ENCODE peak calls at places on chromosomes 7 and 10, in nine cellular contexts. One of them, this sample, is unnamed.

GRCh38 chr10:17026686-17027485 is 102.7 kb downstream of the CUBN start:
- DNase-seq in ELR: peak; percentile 92
- DNase-seq in Right ventricle myocardium superior: no peak
- DNase-seq in Calu3: no peak
- DNase-seq in iPS DF 19.7: no peak
- DNase-seq in AG08396: no peak
- DNase-seq in M059J: no peak
- DNase-seq in type B pancreatic cell: no peak
- DNase-seq in sciatic nerve: no peak
- DNase-seq in this sample: no peak

GRCh38 chr10:86261470-86261869 is 105.1 kb downstream of the GRID1 start:
- DNase-seq in ELR: no peak
- DNase-seq in Right ventricle myocardium superior: no peak
- DNase-seq in Calu3: no peak
- DNase-seq in iPS DF 19.7: no peak
- DNase-seq in AG08396: no peak
- DNase-seq in M059J: no peak
- DNase-seq in type B pancreatic cell: peak; percentile 42
- DNase-seq in sciatic nerve: peak; percentile 18
- DNase-seq in this sample: peak; percentile 53

GRCh38 chr10:62443866-62444265 is 69.7 kb downstream of the ZNF365 start:
- DNase-seq in ELR: no peak
- DNase-seq in Right ventricle myocardium superior: no peak
- DNase-seq in Calu3: no peak
- DNase-seq in iPS DF 19.7: no peak
- DNase-seq in AG08396: no peak
- DNase-seq in M059J: no peak
- DNase-seq in type B pancreatic cell: no peak
- DNase-seq in sciatic nerve: no peak
- DNase-seq in this sample: no peak

GRCh38 chr7:131880078-131880477 is 323.6 kb upstream of the PODXL start:
- DNase-seq in ELR: no peak
- DNase-seq in Right ventricle myocardium superior: no peak
- DNase-seq in Calu3: no peak
- DNase-seq in iPS DF 19.7: no peak
- DNase-seq in AG08396: no peak
- DNase-seq in M059J: no peak
- DNase-seq in type B pancreatic cell: no peak
- DNase-seq in sciatic nerve: no peak
- DNase-seq in this sample: no peak

GRCh38 chr7:34060548-34060947 is 155.2 kb downstream of the BMPER start:
- DNase-seq in ELR: peak; percentile 71
- DNase-seq in Right ventricle myocardium superior: no peak
- DNase-seq in Calu3: no peak
- DNase-seq in iPS DF 19.7: no peak
- DNase-seq in AG08396: no peak
- DNase-seq in M059J: peak; percentile 71
- DNase-seq in type B pancreatic cell: no peak
- DNase-seq in sciatic nerve: no peak
- DNase-seq in this sample: no peak

GRCh38 chr7:156773966-156774365 is 119.0 kb downstream of the LMBR1 start:
- DNase-seq in ELR: peak; percentile 27
- DNase-seq in Right ventricle myocardium superior: no peak
- DNase-seq in Calu3: no peak
- DNase-seq in iPS DF 19.7: no peak
- DNase-seq in AG08396: no peak
- DNase-seq in M059J: peak; percentile 53
- DNase-seq in type B pancreatic cell: no peak
- DNase-seq in sciatic nerve: no peak
- DNase-seq in this sample: no peak

GRCh38 chr10:117533507-117534281 is 8.9 kb upstream of the EMX2 start:
- DNase-seq in ELR: no peak
- DNase-seq in Right ventricle myocardium superior: no peak
- DNase-seq in Calu3: no peak
- DNase-seq in iPS DF 19.7: no peak
- DNase-seq in AG08396: no peak
- DNase-seq in M059J: no peak
- DNase-seq in type B pancreatic cell: no peak
- DNase-seq in sciatic nerve: no peak
- DNase-seq in this sample: no peak

GRCh38 chr7:131188367-131189339 is 139.0 kb upstream of the MKLN1 start:
- DNase-seq in ELR: peak; percentile 99
- DNase-seq in Right ventricle myocardium superior: no peak
- DNase-seq in Calu3: no peak
- DNase-seq in iPS DF 19.7: no peak
- DNase-seq in AG08396: peak; percentile 63
- DNase-seq in M059J: peak; percentile 99
- DNase-seq in type B pancreatic cell: no peak
- DNase-seq in sciatic nerve: no peak
- DNase-seq in this sample: no peak

GRCh38 chr10:6148251-6148691 is 54.5 kb upstream of the PFKFB3 start:
- DNase-seq in ELR: no peak
- DNase-seq in Right ventricle myocardium superior: no peak
- DNase-seq in Calu3: no peak
- DNase-seq in iPS DF 19.7: no peak
- DNase-seq in AG08396: no peak
- DNase-seq in M059J: no peak
- DNase-seq in type B pancreatic cell: no peak
- DNase-seq in sciatic nerve: no peak
- DNase-seq in this sample: no peak

GRCh38 chr10:51706225-51706624 is 6.8 kb upstream of the CSTF2T start:
- DNase-seq in ELR: no peak
- DNase-seq in Right ventricle myocardium superior: peak; percentile 74
- DNase-seq in Calu3: no peak
- DNase-seq in iPS DF 19.7: no peak
- DNase-seq in AG08396: peak; percentile 31
- DNase-seq in M059J: peak; percentile 34
- DNase-seq in type B pancreatic cell: no peak
- DNase-seq in sciatic nerve: peak; percentile 67
- DNase-seq in this sample: no peak

GRCh38 chr10:12797471-12798262 is 203.8 kb downstream of the CCDC3 start:
- DNase-seq in ELR: peak; percentile 7
- DNase-seq in Right ventricle myocardium superior: no peak
- DNase-seq in Calu3: no peak
- DNase-seq in iPS DF 19.7: no peak
- DNase-seq in AG08396: no peak
- DNase-seq in M059J: peak; percentile 11
- DNase-seq in type B pancreatic cell: no peak
- DNase-seq in sciatic nerve: no peak
- DNase-seq in this sample: no peak

GRCh38 chr7:50684011-50684701 is 98.5 kb downstream of the GRB10 start:
- DNase-seq in ELR: no peak
- DNase-seq in Right ventricle myocardium superior: no peak
- DNase-seq in Calu3: no peak
- DNase-seq in iPS DF 19.7: no peak
- DNase-seq in AG08396: no peak
- DNase-seq in M059J: no peak
- DNase-seq in type B pancreatic cell: no peak
- DNase-seq in sciatic nerve: no peak
- DNase-seq in this sample: no peak

GRCh38 chr7:10973942-10974716 is 457 bp downstream of the PHF14 start:
- DNase-seq in ELR: peak; percentile 61
- DNase-seq in Right ventricle myocardium superior: peak; percentile 56
- DNase-seq in Calu3: peak; percentile 40
- DNase-seq in iPS DF 19.7: no peak
- DNase-seq in AG08396: peak; percentile 63
- DNase-seq in M059J: peak; percentile 49
- DNase-seq in type B pancreatic cell: no peak
- DNase-seq in sciatic nerve: peak; percentile 61
- DNase-seq in this sample: no peak

GRCh38 chr10:124574456-124575070 is 112.9 kb downstream of the LHPP start:
- DNase-seq in ELR: no peak
- DNase-seq in Right ventricle myocardium superior: no peak
- DNase-seq in Calu3: no peak
- DNase-seq in iPS DF 19.7: no peak
- DNase-seq in AG08396: no peak
- DNase-seq in M059J: no peak
- DNase-seq in type B pancreatic cell: no peak
- DNase-seq in sciatic nerve: no peak
- DNase-seq in this sample: no peak

GRCh38 chr7:219581-220150 is 27.3 kb downstream of the FAM20C start:
- DNase-seq in ELR: no peak
- DNase-seq in Right ventricle myocardium superior: no peak
- DNase-seq in Calu3: peak; percentile 96
- DNase-seq in iPS DF 19.7: no peak
- DNase-seq in AG08396: no peak
- DNase-seq in M059J: no peak
- DNase-seq in type B pancreatic cell: no peak
- DNase-seq in sciatic nerve: no peak
- DNase-seq in this sample: no peak

GRCh38 chr7:101163281-101164070 is 1.9 kb downstream of the VGF start:
- DNase-seq in ELR: peak; percentile 35
- DNase-seq in Right ventricle myocardium superior: no peak
- DNase-seq in Calu3: peak; percentile 44
- DNase-seq in iPS DF 19.7: no peak
- DNase-seq in AG08396: no peak
- DNase-seq in M059J: peak; percentile 53
- DNase-seq in type B pancreatic cell: no peak
- DNase-seq in sciatic nerve: no peak
- DNase-seq in this sample: no peak

GRCh38 chr7:100493476-100494264 is 9.9 kb downstream of the NYAP1 start:
- DNase-seq in ELR: no peak
- DNase-seq in Right ventricle myocardium superior: peak; percentile 69
- DNase-seq in Calu3: peak; percentile 34
- DNase-seq in iPS DF 19.7: no peak
- DNase-seq in AG08396: peak; percentile 55
- DNase-seq in M059J: peak; percentile 49
- DNase-seq in type B pancreatic cell: no peak
- DNase-seq in sciatic nerve: no peak
- DNase-seq in this sample: no peak

GRCh38 chr7:152000191-152000590 is 25.3 kb upstream of the GALNT11 start:
- DNase-seq in ELR: peak; percentile 41
- DNase-seq in Right ventricle myocardium superior: no peak
- DNase-seq in Calu3: no peak
- DNase-seq in iPS DF 19.7: no peak
- DNase-seq in AG08396: no peak
- DNase-seq in M059J: no peak
- DNase-seq in type B pancreatic cell: no peak
- DNase-seq in sciatic nerve: no peak
- DNase-seq in this sample: no peak

GRCh38 chr10:132539431-132539839 is 1.8 kb downstream of the INPP5A start:
- DNase-seq in ELR: peak; percentile 17
- DNase-seq in Right ventricle myocardium superior: peak; percentile 50
- DNase-seq in Calu3: no peak
- DNase-seq in iPS DF 19.7: no peak
- DNase-seq in AG08396: no peak
- DNase-seq in M059J: no peak
- DNase-seq in type B pancreatic cell: no peak
- DNase-seq in sciatic nerve: peak; percentile 63
- DNase-seq in this sample: no peak

GRCh38 chr7:91657386-91658120 is 222.9 kb downstream of the MTERF1 start:
- DNase-seq in ELR: peak; percentile 25
- DNase-seq in Right ventricle myocardium superior: no peak
- DNase-seq in Calu3: no peak
- DNase-seq in iPS DF 19.7: no peak
- DNase-seq in AG08396: peak; percentile 32
- DNase-seq in M059J: peak; percentile 52
- DNase-seq in type B pancreatic cell: no peak
- DNase-seq in sciatic nerve: no peak
- DNase-seq in this sample: no peak

GRCh38 chr10:124864421-124865193 is 63.0 kb downstream of the ABRAXAS2 start:
- DNase-seq in ELR: peak; percentile 19
- DNase-seq in Right ventricle myocardium superior: peak; percentile 89
- DNase-seq in Calu3: peak; percentile 85
- DNase-seq in iPS DF 19.7: no peak
- DNase-seq in AG08396: peak; percentile 35
- DNase-seq in M059J: peak; percentile 34
- DNase-seq in type B pancreatic cell: no peak
- DNase-seq in sciatic nerve: no peak
- DNase-seq in this sample: no peak

GRCh38 chr10:72980348-72980747 is 25.7 kb upstream of the PLA2G12B start:
- DNase-seq in ELR: no peak
- DNase-seq in Right ventricle myocardium superior: no peak
- DNase-seq in Calu3: no peak
- DNase-seq in iPS DF 19.7: no peak
- DNase-seq in AG08396: no peak
- DNase-seq in M059J: no peak
- DNase-seq in type B pancreatic cell: no peak
- DNase-seq in sciatic nerve: no peak
- DNase-seq in this sample: no peak

GRCh38 chr7:46982928-46983327 is 599.0 kb downstream of the TNS3 start:
- DNase-seq in ELR: no peak
- DNase-seq in Right ventricle myocardium superior: no peak
- DNase-seq in Calu3: no peak
- DNase-seq in iPS DF 19.7: no peak
- DNase-seq in AG08396: no peak
- DNase-seq in M059J: no peak
- DNase-seq in type B pancreatic cell: no peak
- DNase-seq in sciatic nerve: no peak
- DNase-seq in this sample: no peak

GRCh38 chr7:43204081-43204480 is 91.6 kb downstream of the HECW1 start:
- DNase-seq in ELR: peak; percentile 35
- DNase-seq in Right ventricle myocardium superior: no peak
- DNase-seq in Calu3: no peak
- DNase-seq in iPS DF 19.7: no peak
- DNase-seq in AG08396: peak; percentile 36
- DNase-seq in M059J: peak; percentile 77
- DNase-seq in type B pancreatic cell: no peak
- DNase-seq in sciatic nerve: no peak
- DNase-seq in this sample: no peak

GRCh38 chr7:92768501-92769360 is 67.6 kb downstream of the CDK6 start:
- DNase-seq in ELR: peak; percentile 69
- DNase-seq in Right ventricle myocardium superior: no peak
- DNase-seq in Calu3: no peak
- DNase-seq in iPS DF 19.7: no peak
- DNase-seq in AG08396: no peak
- DNase-seq in M059J: peak; percentile 68
- DNase-seq in type B pancreatic cell: no peak
- DNase-seq in sciatic nerve: no peak
- DNase-seq in this sample: no peak

GRCh38 chr10:116926426-116926825 is 77.1 kb downstream of the ENO4 start:
- DNase-seq in ELR: no peak
- DNase-seq in Right ventricle myocardium superior: no peak
- DNase-seq in Calu3: no peak
- DNase-seq in iPS DF 19.7: no peak
- DNase-seq in AG08396: no peak
- DNase-seq in M059J: no peak
- DNase-seq in type B pancreatic cell: no peak
- DNase-seq in sciatic nerve: no peak
- DNase-seq in this sample: no peak